ENCODE peak calls at places on chromosomes 4 and X, in ten cellular contexts. Q is ascending aorta, X is suprapubic skin, V is Karpas-422, I is left lung, E is left ventricle myocardium inferior, W is cardiac muscle cell, L is heart left ventricle, O is right cardiac atrium, P is GM23248. A is an unnamed sample.

GRCh38 chrX:16931371-16931770 is 15.1 kb upstream of the REPS2 start:
- DNase-seq in Q (no peak), X (no peak), V (no peak), I (no peak), E (no peak), W (no peak), L (no peak), O (no peak), P (no peak), A (no peak)

GRCh38 chrX:96721398-96721797 is 36.8 kb downstream of the DIAPH2 start:
- DNase-seq in Q (no peak), X (no peak), V (no peak), I (no peak), E (no peak), W (no peak), L (no peak), O (no peak), P (no peak), A (no peak)

GRCh38 chr4:6991771-6992557 is 51.2 kb upstream of the TADA2B start:
- DNase-seq in Q (no peak), X (no peak), V (no peak), I (no peak), E (no peak), W (peak; percentile 95), L (peak; percentile 42), O (no peak), P (peak; percentile 92), A (no peak)

GRCh38 chrX:50448565-50448964 is 22.1 kb downstream of the DGKK start:
- DNase-seq in Q (no peak), X (no peak), V (peak; percentile 87), I (no peak), E (no peak), W (no peak), L (no peak), O (no peak), P (peak; percentile 22), A (no peak)

GRCh38 chr4:99763635-99764101 is 53.0 kb upstream of the DAPP1 start:
- DNase-seq in Q (no peak), X (no peak), V (peak; percentile 77), I (no peak), E (no peak), W (peak; percentile 79), L (no peak), O (no peak), P (peak; percentile 97), A (no peak)

GRCh38 chr4:138567696-138568095 is 325.5 kb upstream of the SLC7A11 start:
- DNase-seq in Q (no peak), X (no peak), V (no peak), I (no peak), E (no peak), W (no peak), L (no peak), O (no peak), P (peak; percentile 16), A (no peak)

GRCh38 chr4:185396724-185397402 is at the start of gene ANKRD37:
- DNase-seq in Q (peak; percentile 21), X (no peak), V (no peak), I (peak; percentile 80), E (peak; percentile 42), W (peak; percentile 41), L (peak; percentile 32), O (peak; percentile 78), P (peak; percentile 71), A (no peak)

GRCh38 chrX:41442824-41443560 is 4.2 kb upstream of the NYX start:
- DNase-seq in Q (no peak), X (no peak), V (no peak), I (no peak), E (no peak), W (no peak), L (no peak), O (no peak), P (no peak), A (no peak)

GRCh38 chrX:21683910-21684309 is 25.8 kb upstream of the KLHL34 start:
- DNase-seq in Q (no peak), X (no peak), V (no peak), I (no peak), E (no peak), W (no peak), L (no peak), O (no peak), P (peak; percentile 69), A (no peak)

GRCh38 chr4:182126567-182126966 is 116.6 kb upstream of the TENM3 start:
- DNase-seq in Q (no peak), X (no peak), V (no peak), I (no peak), E (no peak), W (no peak), L (no peak), O (no peak), P (no peak), A (no peak)

GRCh38 chr4:153792893-153793227 is 4.0 kb upstream of the SFRP2 start:
- DNase-seq in Q (no peak), X (no peak), V (no peak), I (peak; percentile 57), E (no peak), W (no peak), L (no peak), O (no peak), P (no peak), A (no peak)

GRCh38 chr4:153947998-153948397 is 159.1 kb upstream of the SFRP2 start:
- DNase-seq in Q (no peak), X (no peak), V (no peak), I (no peak), E (no peak), W (no peak), L (no peak), O (no peak), P (no peak), A (no peak)

GRCh38 chr4:4269326-4269725 is 20.6 kb downstream of the LYAR start:
- DNase-seq in Q (no peak), X (no peak), V (no peak), I (no peak), E (no peak), W (no peak), L (no peak), O (no peak), P (no peak), A (no peak)

GRCh38 chr4:123397276-123398150 is 918 bp downstream of the SPRY1 start:
- DNase-seq in Q (no peak), X (no peak), V (no peak), I (peak; percentile 89), E (peak; percentile 46), W (peak; percentile 78), L (peak; percentile 45), O (peak; percentile 83), P (peak; percentile 62), A (peak; percentile 19)

GRCh38 chrX:150454083-150454482 is 91.0 kb downstream of the MAMLD1 start:
- DNase-seq in Q (no peak), X (no peak), V (no peak), I (no peak), E (no peak), W (no peak), L (no peak), O (no peak), P (no peak), A (no peak)

GRCh38 chr4:23483320-23483958 is 406.4 kb downstream of the PPARGC1A start:
- DNase-seq in Q (no peak), X (no peak), V (no peak), I (no peak), E (no peak), W (peak; percentile 33), L (no peak), O (no peak), P (no peak), A (no peak)

GRCh38 chr4:186726440-186727148 is 2.9 kb upstream of the FAT1 start:
- DNase-seq in Q (peak; percentile 13), X (no peak), V (no peak), I (peak; percentile 83), E (peak; percentile 67), W (peak; percentile 88), L (peak; percentile 73), O (peak; percentile 88), P (peak; percentile 89), A (no peak)

GRCh38 chr4:803884-804283 is 22.0 kb downstream of the CPLX1 start:
- DNase-seq in Q (no peak), X (no peak), V (no peak), I (no peak), E (no peak), W (no peak), L (no peak), O (no peak), P (no peak), A (no peak)
- H3K9me3 ChIP-seq in Q (peaks cover 4% of the 10 kb centered on the region), X (no peaks in the 10 kb centered on the region), V (peaks cover 10% of the 10 kb centered on the region), I (no peaks in the 10 kb centered on the region), E (peaks cover 4% of the 10 kb centered on the region), W (no peaks in the 10 kb centered on the region), L (no peaks in the 10 kb centered on the region), O (no peaks in the 10 kb centered on the region), P (no peaks in the 10 kb centered on the region), A (no peaks in the 10 kb centered on the region)

GRCh38 chr4:142141201-142141600 is 504.8 kb downstream of the IL15 start:
- DNase-seq in Q (no peak), X (no peak), V (no peak), I (no peak), E (no peak), W (no peak), L (no peak), O (no peak), P (no peak), A (no peak)
- H3K9me3 ChIP-seq in Q (no peaks in the 10 kb centered on the region), X (no peaks in the 10 kb centered on the region), V (no peaks in the 10 kb centered on the region), I (no peaks in the 10 kb centered on the region), E (no peaks in the 10 kb centered on the region), W (no peaks in the 10 kb centered on the region), L (no peaks in the 10 kb centered on the region), O (no peaks in the 10 kb centered on the region), P (no peaks in the 10 kb centered on the region), A (no peaks in the 10 kb centered on the region)

GRCh38 chr4:116015062-116015461 is 901.6 kb upstream of the NDST4 start:
- DNase-seq in Q (no peak), X (no peak), V (peak; percentile 52), I (no peak), E (no peak), W (no peak), L (no peak), O (no peak), P (no peak), A (no peak)

GRCh38 chr4:116016201-116016600 is 902.8 kb upstream of the NDST4 start:
- DNase-seq in Q (no peak), X (no peak), V (no peak), I (no peak), E (no peak), W (peak; percentile 61), L (peak; percentile 22), O (peak; percentile 42), P (peak; percentile 58), A (no peak)

GRCh38 chr4:116015549-116015948 is 902.1 kb upstream of the NDST4 start:
- DNase-seq in Q (no peak), X (no peak), V (no peak), I (no peak), E (no peak), W (no peak), L (no peak), O (no peak), P (no peak), A (no peak)

GRCh38 chr4:116020141-116020722 is 906.8 kb upstream of the NDST4 start:
- DNase-seq in Q (no peak), X (no peak), V (peak; percentile 44), I (no peak), E (no peak), W (no peak), L (no peak), O (no peak), P (no peak), A (no peak)

GRCh38 chr4:116018831-116019230 is 905.4 kb upstream of the NDST4 start:
- DNase-seq in Q (no peak), X (no peak), V (no peak), I (no peak), E (no peak), W (no peak), L (no peak), O (no peak), P (no peak), A (no peak)
- H3K9me3 ChIP-seq in Q (peaks cover 18% of the 10 kb centered on the region), X (peaks cover 39% of the 10 kb centered on the region), V (peaks cover 46% of the 10 kb centered on the region), I (no peaks in the 10 kb centered on the region), E (peaks cover 86% of the 10 kb centered on the region), W (no peaks in the 10 kb centered on the region), L (no peaks in the 10 kb centered on the region), O (peaks cover 8% of the 10 kb centered on the region), P (no peaks in the 10 kb centered on the region), A (peaks cover 4% of the 10 kb centered on the region)

GRCh38 chrX:66020578-66021406 is 19.1 kb downstream of the VSIG4 start:
- DNase-seq in Q (no peak), X (no peak), V (no peak), I (no peak), E (no peak), W (no peak), L (no peak), O (no peak), P (no peak), A (no peak)
- H3K9me3 ChIP-seq in Q (no peaks in the 10 kb centered on the region), X (no peaks in the 10 kb centered on the region), V (no peaks in the 10 kb centered on the region), I (no peaks in the 10 kb centered on the region), E (no peaks in the 10 kb centered on the region), W (no peaks in the 10 kb centered on the region), L (no peaks in the 10 kb centered on the region), O (no peaks in the 10 kb centered on the region), P (no peaks in the 10 kb centered on the region), A (no peaks in the 10 kb centered on the region)

A was measured in T-helper 17 cell.